ENCODE peak calls at places on chromosomes 13 and 19, in seven cellular contexts. One of them, this sample, is unnamed.

GRCh38 chr13:39016789-39017188 is 21.1 kb downstream of the PROSER1 start:
- DNase-seq in endodermal cell: peak
- DNase-seq in HepG2: peak
- DNase-seq in CD8-positive, alpha-beta memory T cell: no peak
- DNase-seq in pancreas: no peak
- DNase-seq in lower leg skin: no peak
- DNase-seq in astrocyte of the spinal cord: peak
- DNase-seq in this sample: no peak

GRCh38 chr13:92390217-92390616 is 836.4 kb upstream of the GPC6 start:
- DNase-seq in endodermal cell: no peak
- DNase-seq in HepG2: no peak
- DNase-seq in CD8-positive, alpha-beta memory T cell: no peak
- DNase-seq in pancreas: no peak
- DNase-seq in lower leg skin: no peak
- DNase-seq in astrocyte of the spinal cord: no peak
- DNase-seq in this sample: no peak

GRCh38 chr13:29925457-29925856 is 75.0 kb upstream of the UBL3 start:
- DNase-seq in endodermal cell: no peak
- DNase-seq in HepG2: peak
- DNase-seq in CD8-positive, alpha-beta memory T cell: no peak
- DNase-seq in pancreas: peak
- DNase-seq in lower leg skin: peak
- DNase-seq in astrocyte of the spinal cord: peak
- DNase-seq in this sample: no peak

GRCh38 chr19:17555929-17556813 is 722 bp downstream of the COLGALT1 start:
- DNase-seq in endodermal cell: peak
- DNase-seq in HepG2: no peak
- DNase-seq in CD8-positive, alpha-beta memory T cell: peak
- DNase-seq in pancreas: peak
- DNase-seq in lower leg skin: peak
- DNase-seq in astrocyte of the spinal cord: peak
- DNase-seq in this sample: peak

GRCh38 chr19:21202865-21203494 is 61.1 kb downstream of the ZNF431 start:
- DNase-seq in endodermal cell: peak
- DNase-seq in HepG2: no peak
- DNase-seq in CD8-positive, alpha-beta memory T cell: peak
- DNase-seq in pancreas: no peak
- DNase-seq in lower leg skin: no peak
- DNase-seq in astrocyte of the spinal cord: no peak
- DNase-seq in this sample: no peak

GRCh38 chr19:4597278-4597974 is 37.9 kb upstream of the SEMA6B start:
- DNase-seq in endodermal cell: no peak
- DNase-seq in HepG2: no peak
- DNase-seq in CD8-positive, alpha-beta memory T cell: peak
- DNase-seq in pancreas: no peak
- DNase-seq in lower leg skin: no peak
- DNase-seq in astrocyte of the spinal cord: no peak
- DNase-seq in this sample: no peak

GRCh38 chr13:75635101-75635620 is 969 bp upstream of the LMO7 start:
- DNase-seq in endodermal cell: no peak
- DNase-seq in HepG2: peak
- DNase-seq in CD8-positive, alpha-beta memory T cell: peak
- DNase-seq in pancreas: no peak
- DNase-seq in lower leg skin: no peak
- DNase-seq in astrocyte of the spinal cord: peak
- DNase-seq in this sample: no peak

GRCh38 chr13:113751491-113751890 is 7.5 kb upstream of the TMEM255B start:
- DNase-seq in endodermal cell: no peak
- DNase-seq in HepG2: no peak
- DNase-seq in CD8-positive, alpha-beta memory T cell: no peak
- DNase-seq in pancreas: no peak
- DNase-seq in lower leg skin: no peak
- DNase-seq in astrocyte of the spinal cord: no peak
- DNase-seq in this sample: no peak

GRCh38 chr13:84972907-84973306 is 826.3 kb downstream of the SLITRK6 start:
- DNase-seq in endodermal cell: no peak
- DNase-seq in HepG2: no peak
- DNase-seq in CD8-positive, alpha-beta memory T cell: no peak
- DNase-seq in pancreas: no peak
- DNase-seq in lower leg skin: no peak
- DNase-seq in astrocyte of the spinal cord: no peak
- DNase-seq in this sample: no peak

GRCh38 chr13:109974354-109974753 is 188.0 kb upstream of the IRS2 start:
- DNase-seq in endodermal cell: peak
- DNase-seq in HepG2: no peak
- DNase-seq in CD8-positive, alpha-beta memory T cell: no peak
- DNase-seq in pancreas: no peak
- DNase-seq in lower leg skin: peak
- DNase-seq in astrocyte of the spinal cord: no peak
- DNase-seq in this sample: no peak

GRCh38 chr13:93805736-93806135 is 579.1 kb downstream of the GPC6 start:
- DNase-seq in endodermal cell: no peak
- DNase-seq in HepG2: no peak
- DNase-seq in CD8-positive, alpha-beta memory T cell: no peak
- DNase-seq in pancreas: no peak
- DNase-seq in lower leg skin: no peak
- DNase-seq in astrocyte of the spinal cord: no peak
- DNase-seq in this sample: no peak

GRCh38 chr13:91520952-91521351 is 122.5 kb downstream of the GPC5 start:
- DNase-seq in endodermal cell: no peak
- DNase-seq in HepG2: no peak
- DNase-seq in CD8-positive, alpha-beta memory T cell: no peak
- DNase-seq in pancreas: no peak
- DNase-seq in lower leg skin: no peak
- DNase-seq in astrocyte of the spinal cord: peak
- DNase-seq in this sample: no peak

GRCh38 chr13:99656843-99657506 is 155.7 kb downstream of the TM9SF2 start:
- DNase-seq in endodermal cell: no peak
- DNase-seq in HepG2: no peak
- DNase-seq in CD8-positive, alpha-beta memory T cell: peak
- DNase-seq in pancreas: no peak
- DNase-seq in lower leg skin: no peak
- DNase-seq in astrocyte of the spinal cord: peak
- DNase-seq in this sample: no peak

GRCh38 chr19:48102870-48103751 is 7.5 kb downstream of the PLA2G4C start:
- DNase-seq in endodermal cell: peak
- DNase-seq in HepG2: peak
- DNase-seq in CD8-positive, alpha-beta memory T cell: no peak
- DNase-seq in pancreas: no peak
- DNase-seq in lower leg skin: no peak
- DNase-seq in astrocyte of the spinal cord: peak
- DNase-seq in this sample: no peak

GRCh38 chr13:66567899-66568612 is 662.1 kb downstream of the PCDH9 start:
- DNase-seq in endodermal cell: no peak
- DNase-seq in HepG2: no peak
- DNase-seq in CD8-positive, alpha-beta memory T cell: no peak
- DNase-seq in pancreas: no peak
- DNase-seq in lower leg skin: no peak
- DNase-seq in astrocyte of the spinal cord: no peak
- DNase-seq in this sample: no peak

GRCh38 chr13:110652231-110652730 is 36.9 kb downstream of the NAXD start:
- DNase-seq in endodermal cell: peak
- DNase-seq in HepG2: no peak
- DNase-seq in CD8-positive, alpha-beta memory T cell: no peak
- DNase-seq in pancreas: no peak
- DNase-seq in lower leg skin: no peak
- DNase-seq in astrocyte of the spinal cord: no peak
- DNase-seq in this sample: no peak

GRCh38 chr13:87537946-87538345 is 133.2 kb upstream of the SLITRK5 start:
- DNase-seq in endodermal cell: no peak
- DNase-seq in HepG2: no peak
- DNase-seq in CD8-positive, alpha-beta memory T cell: no peak
- DNase-seq in pancreas: no peak
- DNase-seq in lower leg skin: no peak
- DNase-seq in astrocyte of the spinal cord: no peak
- DNase-seq in this sample: no peak

GRCh38 chr19:42424712-42425131 is 2.5 kb downstream of the LIPE start:
- DNase-seq in endodermal cell: peak
- DNase-seq in HepG2: peak
- DNase-seq in CD8-positive, alpha-beta memory T cell: no peak
- DNase-seq in pancreas: no peak
- DNase-seq in lower leg skin: no peak
- DNase-seq in astrocyte of the spinal cord: no peak
- DNase-seq in this sample: no peak

GRCh38 chr13:58032676-58033440 is 401.3 kb downstream of the PCDH17 start:
- DNase-seq in endodermal cell: no peak
- DNase-seq in HepG2: no peak
- DNase-seq in CD8-positive, alpha-beta memory T cell: no peak
- DNase-seq in pancreas: no peak
- DNase-seq in lower leg skin: no peak
- DNase-seq in astrocyte of the spinal cord: no peak
- DNase-seq in this sample: no peak

DNA sequence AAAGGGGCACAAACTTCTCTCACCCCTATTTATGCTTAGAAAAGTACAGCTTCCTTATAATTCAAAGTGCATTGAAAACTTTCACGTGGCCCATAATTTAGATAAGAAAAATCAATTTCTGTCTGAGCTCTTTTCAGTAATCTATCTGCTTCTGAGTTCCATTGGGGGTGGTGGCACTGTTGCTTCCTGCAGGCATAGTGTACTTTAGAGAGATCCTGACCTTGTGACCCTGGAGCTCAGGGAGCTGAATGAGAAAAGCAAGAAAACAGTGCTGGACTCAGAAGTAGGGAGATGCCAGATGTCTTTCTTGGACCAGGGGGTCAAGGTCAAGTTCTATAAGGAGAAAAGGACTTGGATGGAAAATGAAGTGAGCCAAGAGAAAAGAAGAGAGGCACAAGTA is 187.4 kb downstream of the NDFIP2 start:
- DNase-seq in endodermal cell: no peak
- DNase-seq in HepG2: no peak
- DNase-seq in CD8-positive, alpha-beta memory T cell: no peak
- DNase-seq in pancreas: no peak
- DNase-seq in lower leg skin: no peak
- DNase-seq in astrocyte of the spinal cord: no peak
- DNase-seq in this sample: no peak
- H3K4me3 ChIP-seq in endodermal cell: no peak
- H3K4me3 ChIP-seq in HepG2: no peak
- H3K4me3 ChIP-seq in CD8-positive, alpha-beta memory T cell: no peak
- H3K4me3 ChIP-seq in pancreas: no peak
- H3K4me3 ChIP-seq in lower leg skin: no peak
- H3K4me3 ChIP-seq in astrocyte of the spinal cord: no peak
- H3K4me3 ChIP-seq in this sample: no peak

GRCh38 chr19:33621065-33621785 is 528 bp upstream of the CHST8 start:
- DNase-seq in endodermal cell: peak
- DNase-seq in HepG2: no peak
- DNase-seq in CD8-positive, alpha-beta memory T cell: no peak
- DNase-seq in pancreas: no peak
- DNase-seq in lower leg skin: no peak
- DNase-seq in astrocyte of the spinal cord: no peak
- DNase-seq in this sample: no peak
- H3K4me3 ChIP-seq in endodermal cell: peak
- H3K4me3 ChIP-seq in HepG2: peak
- H3K4me3 ChIP-seq in CD8-positive, alpha-beta memory T cell: no peak
- H3K4me3 ChIP-seq in pancreas: peak
- H3K4me3 ChIP-seq in lower leg skin: no peak
- H3K4me3 ChIP-seq in astrocyte of the spinal cord: no peak
- H3K4me3 ChIP-seq in this sample: no peak

GRCh38 chr19:51946602-51947001 is 19.3 kb downstream of the ZNF613 start:
- DNase-seq in endodermal cell: no peak
- DNase-seq in HepG2: no peak
- DNase-seq in CD8-positive, alpha-beta memory T cell: no peak
- DNase-seq in pancreas: no peak
- DNase-seq in lower leg skin: no peak
- DNase-seq in astrocyte of the spinal cord: no peak
- DNase-seq in this sample: no peak

GRCh38 chr19:51948979-51949378 is 21.7 kb downstream of the ZNF613 start:
- DNase-seq in endodermal cell: no peak
- DNase-seq in HepG2: no peak
- DNase-seq in CD8-positive, alpha-beta memory T cell: no peak
- DNase-seq in pancreas: no peak
- DNase-seq in lower leg skin: no peak
- DNase-seq in astrocyte of the spinal cord: peak
- DNase-seq in this sample: peak

DNA sequence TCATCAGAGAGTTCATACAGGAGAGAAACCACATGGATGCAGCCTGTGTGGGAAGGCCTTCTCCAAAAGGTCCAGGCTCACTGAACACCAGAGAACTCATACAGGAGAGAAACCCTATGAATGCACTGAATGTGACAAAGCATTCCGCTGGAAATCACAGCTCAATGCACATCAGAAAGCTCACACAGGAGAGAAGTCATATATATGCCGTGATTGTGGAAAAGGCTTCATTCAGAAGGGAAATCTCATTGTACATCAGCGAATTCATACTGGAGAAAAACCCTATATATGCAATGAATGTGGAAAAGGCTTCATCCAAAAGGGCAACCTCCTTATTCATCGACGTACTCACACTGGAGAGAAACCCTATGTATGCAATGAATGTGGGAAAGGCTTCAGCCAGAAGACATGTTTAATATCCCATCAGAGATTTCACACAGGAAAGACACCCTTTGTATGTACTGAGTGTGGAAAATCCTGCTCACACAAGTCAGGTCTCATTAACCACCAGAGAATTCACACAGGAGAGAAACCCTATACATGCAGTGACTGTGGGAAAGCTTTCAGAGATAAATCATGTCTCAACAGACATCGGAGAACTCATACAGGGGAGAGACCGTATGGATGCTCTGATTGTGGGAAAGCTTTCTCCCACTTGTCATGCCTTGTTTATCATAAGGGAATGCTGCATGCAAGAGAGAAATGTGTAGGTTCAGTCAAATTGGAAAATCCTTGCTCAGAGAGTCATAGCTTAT is 17.7 kb downstream of the ZNF613 start:
- DNase-seq in endodermal cell: no peak
- DNase-seq in HepG2: no peak
- DNase-seq in CD8-positive, alpha-beta memory T cell: no peak
- DNase-seq in pancreas: no peak
- DNase-seq in lower leg skin: no peak
- DNase-seq in astrocyte of the spinal cord: no peak
- DNase-seq in this sample: no peak
- H3K4me3 ChIP-seq in endodermal cell: peak
- H3K4me3 ChIP-seq in HepG2: no peak
- H3K4me3 ChIP-seq in CD8-positive, alpha-beta memory T cell: peak
- H3K4me3 ChIP-seq in pancreas: no peak
- H3K4me3 ChIP-seq in lower leg skin: no peak
- H3K4me3 ChIP-seq in astrocyte of the spinal cord: no peak
- H3K4me3 ChIP-seq in this sample: no peak

DNA sequence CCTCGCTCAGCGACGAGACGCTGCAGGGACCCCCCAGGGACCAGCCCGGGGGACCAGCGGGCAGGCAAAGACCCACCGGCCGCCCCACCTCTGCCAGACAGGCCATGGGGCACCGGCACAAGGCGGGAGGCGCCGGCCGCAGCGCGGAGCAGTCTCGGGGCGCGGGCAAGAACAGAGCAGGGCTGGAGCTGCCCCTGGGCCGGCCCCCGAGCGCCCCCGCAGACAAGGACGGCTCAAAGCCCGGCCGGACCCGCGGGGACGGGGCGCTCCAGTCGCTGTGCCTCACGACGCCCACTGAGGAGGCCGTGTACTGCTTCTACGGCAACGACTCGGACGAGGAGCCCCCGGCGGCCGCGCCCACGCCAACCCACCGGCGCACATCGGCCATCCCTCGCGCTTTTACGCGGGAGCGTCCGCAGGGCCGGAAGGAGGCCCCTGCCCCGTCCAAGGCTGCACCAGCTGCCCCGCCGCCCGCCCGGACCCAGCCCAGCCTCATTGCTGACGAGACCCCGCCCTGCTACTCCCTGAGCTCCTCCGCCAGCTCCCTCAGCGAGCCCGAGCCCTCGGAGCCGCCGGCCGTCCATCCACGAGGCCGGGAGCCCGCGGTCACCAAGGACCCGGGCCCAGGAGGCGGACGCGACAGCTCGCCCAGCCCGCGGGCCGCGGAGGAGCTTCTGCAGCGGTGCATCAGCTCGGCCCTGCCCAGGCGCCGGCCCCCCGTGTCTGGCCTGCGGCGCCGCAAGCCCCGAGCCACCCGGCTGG is 11.3 kb downstream of the C19orf25 start:
- DNase-seq in endodermal cell: peak
- DNase-seq in HepG2: no peak
- DNase-seq in CD8-positive, alpha-beta memory T cell: no peak
- DNase-seq in pancreas: peak
- DNase-seq in lower leg skin: no peak
- DNase-seq in astrocyte of the spinal cord: no peak
- DNase-seq in this sample: peak
- H3K4me3 ChIP-seq in endodermal cell: no peak
- H3K4me3 ChIP-seq in HepG2: no peak
- H3K4me3 ChIP-seq in CD8-positive, alpha-beta memory T cell: no peak
- H3K4me3 ChIP-seq in pancreas: peak
- H3K4me3 ChIP-seq in lower leg skin: no peak
- H3K4me3 ChIP-seq in astrocyte of the spinal cord: no peak
- H3K4me3 ChIP-seq in this sample: no peak